ENCODE peak calls at places on chromosome 18, in six cellular contexts. One of them, this sample, is unnamed.
A peak's percentile ranks its signal among the peaks of the same experiment; 100 is the strongest.

GRCh38 chr18:21341141-21341540 is 99.1 kb downstream of the GREB1L start:
- DNase-seq in H1: no peak
- DNase-seq in IMR-90: no peak
- DNase-seq in mesenchymal stem cell: no peak
- DNase-seq in trophoblast cell: no peak
- DNase-seq in H9: no peak
- DNase-seq in this sample: no peak

GRCh38 chr18:55861266-55861665 is 273.3 kb upstream of the TCF4 start:
- DNase-seq in H1: no peak
- DNase-seq in H9: peak; percentile 48
- DNase-seq in trophoblast cell: peak; percentile 22
- DNase-seq in IMR-90: peak; percentile 60
- DNase-seq in mesenchymal stem cell: peak; percentile 45
- DNase-seq in this sample: peak; percentile 17

GRCh38 chr18:29164020-29164706 is 987.2 kb upstream of the CDH2 start:
- DNase-seq in H1: no peak
- DNase-seq in IMR-90: peak; percentile 96
- DNase-seq in H9: no peak
- DNase-seq in mesenchymal stem cell: peak; percentile 97
- DNase-seq in trophoblast cell: peak; percentile 78
- DNase-seq in this sample: no peak

GRCh38 chr18:10682368-10682714 is 156.5 kb downstream of the NAPG start:
- DNase-seq in H1: no peak
- DNase-seq in IMR-90: no peak
- DNase-seq in mesenchymal stem cell: no peak
- DNase-seq in trophoblast cell: no peak
- DNase-seq in H9: no peak
- DNase-seq in this sample: no peak

GRCh38 chr18:12307251-12307736 is 747 bp upstream of the TUBB6 start:
- DNase-seq in IMR-90: peak; percentile 76
- DNase-seq in H9: no peak
- DNase-seq in trophoblast cell: peak; percentile 74
- DNase-seq in mesenchymal stem cell: peak; percentile 84
- DNase-seq in H1: no peak
- DNase-seq in this sample: peak; percentile 53

GRCh38 chr18:61817086-61817485 is 75.7 kb downstream of the RNF152 start:
- DNase-seq in IMR-90: peak; percentile 45
- DNase-seq in H1: no peak
- DNase-seq in trophoblast cell: peak; percentile 12
- DNase-seq in mesenchymal stem cell: peak; percentile 19
- DNase-seq in H9: no peak
- DNase-seq in this sample: no peak

GRCh38 chr18:71105078-71105819 is 816.4 kb downstream of the SOCS6 start:
- DNase-seq in IMR-90: peak; percentile 22
- DNase-seq in mesenchymal stem cell: no peak
- DNase-seq in trophoblast cell: no peak
- DNase-seq in H9: no peak
- DNase-seq in H1: no peak
- DNase-seq in this sample: no peak

GRCh38 chr18:22102948-22103663 is 66.3 kb upstream of the GATA6 start:
- DNase-seq in H1: no peak
- DNase-seq in mesenchymal stem cell: no peak
- DNase-seq in IMR-90: no peak
- DNase-seq in H9: no peak
- DNase-seq in trophoblast cell: no peak
- DNase-seq in this sample: no peak

GRCh38 chr18:13514558-13514957 is 211.8 kb downstream of the FAM210A start:
- DNase-seq in IMR-90: no peak
- DNase-seq in H1: no peak
- DNase-seq in trophoblast cell: no peak
- DNase-seq in H9: no peak
- DNase-seq in mesenchymal stem cell: no peak
- DNase-seq in this sample: no peak

GRCh38 chr18:46322411-46322891 is 218.3 kb downstream of the HAUS1 start:
- DNase-seq in H9: no peak
- DNase-seq in trophoblast cell: no peak
- DNase-seq in IMR-90: no peak
- DNase-seq in H1: no peak
- DNase-seq in mesenchymal stem cell: no peak
- DNase-seq in this sample: no peak

GRCh38 chr18:75104483-75104882 is 104.5 kb downstream of the PTGR3 start:
- DNase-seq in IMR-90: no peak
- DNase-seq in H1: peak; percentile 11
- DNase-seq in trophoblast cell: no peak
- DNase-seq in mesenchymal stem cell: no peak
- DNase-seq in H9: no peak
- DNase-seq in this sample: no peak

GRCh38 chr18:9851511-9851910 is 34.3 kb upstream of the TXNDC2 start:
- DNase-seq in trophoblast cell: no peak
- DNase-seq in IMR-90: no peak
- DNase-seq in H9: no peak
- DNase-seq in mesenchymal stem cell: peak; percentile 27
- DNase-seq in H1: no peak
- DNase-seq in this sample: no peak

GRCh38 chr18:36284671-36285295 is 12.7 kb upstream of the FHOD3 start:
- DNase-seq in H9: peak; percentile 46
- DNase-seq in mesenchymal stem cell: peak; percentile 69
- DNase-seq in trophoblast cell: peak; percentile 91
- DNase-seq in IMR-90: peak; percentile 74
- DNase-seq in H1: no peak
- DNase-seq in this sample: peak; percentile 73

GRCh38 chr18:42746794-42747193 is 368.7 kb downstream of the RIT2 start:
- DNase-seq in IMR-90: no peak
- DNase-seq in H1: no peak
- DNase-seq in mesenchymal stem cell: no peak
- DNase-seq in H9: no peak
- DNase-seq in trophoblast cell: no peak
- DNase-seq in this sample: no peak
- H3K14ac ChIP-seq in IMR-90: no peak overlapping the region
- H3K14ac ChIP-seq in H1: no peak overlapping the region
- H3K14ac ChIP-seq in mesenchymal stem cell: no peak overlapping the region
- H3K14ac ChIP-seq in H9: no peak overlapping the region
- H3K14ac ChIP-seq in trophoblast cell: no peak overlapping the region
- H3K14ac ChIP-seq in this sample: no peak overlapping the region

DNA sequence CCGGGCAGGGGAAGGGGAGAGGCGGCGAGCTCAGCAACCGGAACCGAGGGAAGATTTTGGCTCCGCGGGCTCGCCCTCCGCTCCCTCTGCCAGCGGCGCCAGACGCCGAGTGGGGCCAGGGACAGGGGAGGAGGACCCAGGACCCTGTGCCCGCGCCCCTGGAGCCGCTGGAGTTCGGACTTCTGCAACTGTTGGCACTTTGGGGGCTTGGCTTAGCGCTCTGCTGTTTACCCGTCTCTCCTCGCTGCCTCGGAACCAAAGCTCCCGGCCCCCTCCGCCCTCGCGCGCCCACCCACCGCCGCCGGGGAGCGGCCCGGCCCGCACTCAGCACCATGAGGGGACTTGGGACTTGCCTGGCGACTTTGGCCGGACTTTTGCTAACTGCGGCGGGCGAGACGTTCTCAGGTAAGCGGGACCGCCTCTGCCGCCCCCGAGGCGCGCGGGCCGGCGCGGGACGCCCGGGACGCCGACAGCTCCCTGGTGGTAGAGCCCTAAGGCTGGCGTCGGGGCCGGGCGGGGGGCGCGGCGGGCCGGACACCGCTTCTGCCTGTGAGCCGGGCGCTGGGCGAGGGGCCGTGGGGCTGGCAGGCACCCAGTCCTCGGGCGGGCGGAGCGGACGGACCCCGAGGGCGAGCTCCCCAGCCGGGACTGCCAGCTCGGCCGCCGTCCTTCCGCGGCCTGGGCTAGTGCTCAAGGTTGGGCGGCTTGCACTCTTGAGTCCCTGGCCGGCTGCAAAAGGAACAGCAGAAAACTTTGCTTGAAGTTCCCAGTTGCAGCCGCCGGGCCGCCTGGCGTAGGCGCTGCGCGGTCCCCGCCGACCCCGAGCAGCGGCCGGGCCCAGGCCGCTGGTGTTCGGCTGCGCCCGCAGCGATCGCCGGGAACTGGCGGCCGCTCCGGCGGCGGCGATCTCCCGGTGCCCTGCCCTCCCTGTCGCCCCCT is 640 bp downstream of the PTPRM start:
- DNase-seq in IMR-90: peak; percentile 64
- DNase-seq in H1: peak; percentile 81
- DNase-seq in trophoblast cell: peak; percentile 80
- DNase-seq in H9: peak; percentile 51
- DNase-seq in mesenchymal stem cell: peak; percentile 78
- DNase-seq in this sample: peak; percentile 59
- H3K4ac ChIP-seq in IMR-90: peak overlapping the region; percentile 78
- H3K4ac ChIP-seq in H1: no peak overlapping the region
- H3K4ac ChIP-seq in trophoblast cell: peak overlapping the region; percentile 97
- H3K4ac ChIP-seq in H9: no peak overlapping the region
- H3K4ac ChIP-seq in mesenchymal stem cell: peak overlapping the region; percentile 88
- H3K4ac ChIP-seq in this sample: no peak overlapping the region

GRCh38 chr18:53375641-53376040 is 848.8 kb downstream of the MBD2 start:
- DNase-seq in mesenchymal stem cell: no peak
- DNase-seq in trophoblast cell: no peak
- DNase-seq in IMR-90: no peak
- DNase-seq in H9: no peak
- DNase-seq in H1: no peak
- DNase-seq in this sample: no peak
- H3K14ac ChIP-seq in mesenchymal stem cell: no peak overlapping the region
- H3K14ac ChIP-seq in trophoblast cell: no peak overlapping the region
- H3K14ac ChIP-seq in IMR-90: no peak overlapping the region
- H3K14ac ChIP-seq in H9: no peak overlapping the region
- H3K14ac ChIP-seq in H1: no peak overlapping the region
- H3K14ac ChIP-seq in this sample: no peak overlapping the region

GRCh38 chr18:77123313-77124231 is 9.0 kb downstream of the MBP start:
- DNase-seq in IMR-90: no peak
- DNase-seq in mesenchymal stem cell: no peak
- DNase-seq in trophoblast cell: no peak
- DNase-seq in H1: peak; percentile 48
- DNase-seq in H9: no peak
- DNase-seq in this sample: no peak

GRCh38 chr18:77119851-77120491 is 12.6 kb downstream of the MBP start:
- DNase-seq in H9: no peak
- DNase-seq in H1: no peak
- DNase-seq in IMR-90: no peak
- DNase-seq in mesenchymal stem cell: no peak
- DNase-seq in trophoblast cell: no peak
- DNase-seq in this sample: no peak

GRCh38 chr18:77127769-77128671 is 4.6 kb downstream of the MBP start:
- DNase-seq in trophoblast cell: peak; percentile 73
- DNase-seq in H1: no peak
- DNase-seq in mesenchymal stem cell: peak; percentile 56
- DNase-seq in IMR-90: peak; percentile 89
- DNase-seq in H9: no peak
- DNase-seq in this sample: no peak

GRCh38 chr18:77129150-77129551 is 3.4 kb downstream of the MBP start:
- DNase-seq in trophoblast cell: peak; percentile 85
- DNase-seq in IMR-90: peak; percentile 68
- DNase-seq in mesenchymal stem cell: peak; percentile 78
- DNase-seq in H9: no peak
- DNase-seq in H1: no peak
- DNase-seq in this sample: no peak

GRCh38 chr18:77124452-77124922 is 8.1 kb downstream of the MBP start:
- DNase-seq in H1: no peak
- DNase-seq in trophoblast cell: no peak
- DNase-seq in H9: no peak
- DNase-seq in mesenchymal stem cell: no peak
- DNase-seq in IMR-90: no peak
- DNase-seq in this sample: no peak
- H3K4ac ChIP-seq in H1: no peak overlapping the region
- H3K4ac ChIP-seq in trophoblast cell: peak overlapping the region; percentile 48
- H3K4ac ChIP-seq in H9: no peak overlapping the region
- H3K4ac ChIP-seq in mesenchymal stem cell: peak overlapping the region; percentile 40
- H3K4ac ChIP-seq in IMR-90: peak overlapping the region; percentile 55
- H3K4ac ChIP-seq in this sample: no peak overlapping the region

GRCh38 chr18:23716966-23717365 is 27.7 kb downstream of the LAMA3 start:
- DNase-seq in trophoblast cell: no peak
- DNase-seq in H1: no peak
- DNase-seq in IMR-90: no peak
- DNase-seq in mesenchymal stem cell: peak; percentile 28
- DNase-seq in H9: no peak
- DNase-seq in this sample: no peak
- H3K14ac ChIP-seq in trophoblast cell: no peak overlapping the region
- H3K14ac ChIP-seq in H1: no peak overlapping the region
- H3K14ac ChIP-seq in IMR-90: peak overlapping the region; percentile 39
- H3K14ac ChIP-seq in mesenchymal stem cell: no peak overlapping the region
- H3K14ac ChIP-seq in H9: no peak overlapping the region
- H3K14ac ChIP-seq in this sample: no peak overlapping the region